ENCODE peak calls at places on chromosomes 1 and 21, in six cellular contexts. B, R, F, Q, W and U are unnamed samples.

GRCh38 chr1:9165396-9165795 is 36.5 kb upstream of the GPR157 start:
- DNase-seq in B (no peak), R (no peak), F (no peak), Q (no peak), W (no peak), U (no peak)

GRCh38 chr1:68301538-68301937 is 69.2 kb upstream of the WLS start:
- DNase-seq in B (no peak), R (peak), F (no peak), Q (no peak), W (no peak), U (no peak)

GRCh38 chr1:12040457-12041051 is 21.3 kb downstream of the MIIP start:
- DNase-seq in B (no peak), R (peak), F (peak), Q (peak), W (no peak), U (peak)

GRCh38 chr1:114310771-114311251 is 157.1 kb upstream of the SYT6 start:
- DNase-seq in B (no peak), R (peak), F (no peak), Q (no peak), W (no peak), U (no peak)

GRCh38 chr1:4527819-4528218 is 126.6 kb upstream of the AJAP1 start:
- DNase-seq in B (no peak), R (no peak), F (no peak), Q (no peak), W (no peak), U (no peak)

GRCh38 chr1:82273816-82274215 is 473.1 kb downstream of the ADGRL2 start:
- DNase-seq in B (no peak), R (no peak), F (no peak), Q (no peak), W (no peak), U (no peak)

GRCh38 chr21:34886554-34887385 is 162.3 kb downstream of the RUNX1 start:
- DNase-seq in B (peak), R (no peak), F (peak), Q (peak), W (no peak), U (no peak)

GRCh38 chr21:31088196-31088751 is 50.0 kb upstream of the KRTAP19-8 start:
- DNase-seq in B (peak), R (no peak), F (no peak), Q (peak), W (no peak), U (no peak)

GRCh38 chr1:92486251-92487077 is at the start of gene GFI1:
- DNase-seq in B (peak), R (no peak), F (peak), Q (no peak), W (no peak), U (no peak)

GRCh38 chr1:92877081-92877711 is 45.4 kb downstream of the RPL5 start:
- DNase-seq in B (no peak), R (no peak), F (peak), Q (no peak), W (no peak), U (peak)

GRCh38 chr1:167671727-167672511 is 41.9 kb downstream of the RCSD1 start:
- DNase-seq in B (no peak), R (no peak), F (no peak), Q (peak), W (no peak), U (no peak)

GRCh38 chr1:22229374-22229773 is 86.5 kb upstream of the WNT4 start:
- DNase-seq in B (peak), R (peak), F (no peak), Q (no peak), W (no peak), U (no peak)

GRCh38 chr1:30908446-30908885 is at the start of gene SDC3:
- DNase-seq in B (no peak), R (no peak), F (peak), Q (peak), W (no peak), U (no peak)

GRCh38 chr1:226785805-226786204 is 46.7 kb upstream of the ITPKB start:
- DNase-seq in B (no peak), R (no peak), F (no peak), Q (no peak), W (no peak), U (no peak)

GRCh38 chr1:111769517-111770146 is 13.9 kb downstream of the DDX20 start:
- DNase-seq in B (peak), R (peak), F (peak), Q (peak), W (peak), U (peak)

GRCh38 chr1:186899577-186899976 is 70.8 kb downstream of the PLA2G4A start:
- DNase-seq in B (no peak), R (no peak), F (no peak), Q (no peak), W (no peak), U (no peak)

GRCh38 chr1:183419399-183419798 is 1.2 kb upstream of the NMNAT2 start:
- DNase-seq in B (no peak), R (no peak), F (no peak), Q (no peak), W (no peak), U (no peak)

GRCh38 chr1:19411612-19412011 is 73.7 kb downstream of the CAPZB start:
- DNase-seq in B (no peak), R (no peak), F (no peak), Q (no peak), W (no peak), U (peak)

GRCh38 chr1:233721003-233721595 is 107.2 kb downstream of the KCNK1 start:
- DNase-seq in B (peak), R (no peak), F (no peak), Q (no peak), W (no peak), U (no peak)

GRCh38 chr1:109198745-109199144 is 15.0 kb upstream of the SARS1 start:
- DNase-seq in B (no peak), R (peak), F (no peak), Q (no peak), W (no peak), U (no peak)

DNA sequence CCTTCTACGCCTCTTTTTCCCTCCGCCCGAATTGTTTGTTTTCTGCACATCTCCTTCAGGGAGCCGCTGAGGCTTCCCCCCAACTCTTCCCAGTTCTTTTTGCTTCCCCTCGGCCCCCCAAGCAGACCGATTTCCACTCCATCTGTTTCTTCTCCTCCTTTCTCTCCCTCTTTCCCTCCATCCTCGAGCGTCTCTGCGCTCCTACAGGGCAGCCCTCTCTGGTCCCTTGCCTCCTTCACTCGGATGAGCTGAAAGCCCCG is 311 bp downstream of the LHX9 start:
- DNase-seq in B (no peak), R (no peak), F (no peak), Q (no peak), W (no peak), U (no peak)
- H2AFZ ChIP-seq in B (peak), R (peak), F (peak), Q (peak), W (no peak), U (no peak)

DNA sequence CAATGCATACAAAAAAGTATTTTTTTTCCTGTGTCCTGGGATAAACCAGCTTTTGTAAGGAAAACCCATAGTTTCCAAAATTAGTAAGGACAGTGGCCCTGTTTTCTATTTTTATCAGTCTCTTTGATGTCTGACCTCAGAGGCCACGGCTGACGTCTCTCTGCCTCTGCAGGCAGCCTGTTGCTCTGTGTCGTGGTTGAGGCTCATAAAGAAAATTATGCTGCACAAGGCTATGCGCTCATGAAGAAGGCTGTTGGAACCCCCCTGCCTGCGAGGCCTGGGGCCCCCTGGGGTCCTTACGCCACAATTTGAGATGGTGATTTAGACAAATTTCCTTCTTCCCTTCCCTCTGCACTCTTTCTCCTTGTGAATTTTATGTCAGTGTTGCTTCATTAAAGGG is 48.9 kb downstream of the AGPAT3 start:
- DNase-seq in B (no peak), R (peak), F (no peak), Q (peak), W (no peak), U (no peak)
- H3K4me2 ChIP-seq in B (no peak), R (peak), F (no peak), Q (peak), W (no peak), U (no peak)

GRCh38 chr21:38920631-38921398 is 115.1 kb downstream of the ETS2 start:
- DNase-seq in B (no peak), R (peak), F (no peak), Q (no peak), W (no peak), U (no peak)

GRCh38 chr21:38918629-38919346 is 113.1 kb downstream of the ETS2 start:
- DNase-seq in B (no peak), R (no peak), F (no peak), Q (no peak), W (no peak), U (no peak)

GRCh38 chr21:38922474-38922873 is 116.7 kb downstream of the ETS2 start:
- DNase-seq in B (no peak), R (no peak), F (no peak), Q (no peak), W (no peak), U (no peak)

GRCh38 chr21:38924954-38925353 is 119.2 kb downstream of the ETS2 start:
- DNase-seq in B (no peak), R (no peak), F (no peak), Q (no peak), W (no peak), U (no peak)

DNA sequence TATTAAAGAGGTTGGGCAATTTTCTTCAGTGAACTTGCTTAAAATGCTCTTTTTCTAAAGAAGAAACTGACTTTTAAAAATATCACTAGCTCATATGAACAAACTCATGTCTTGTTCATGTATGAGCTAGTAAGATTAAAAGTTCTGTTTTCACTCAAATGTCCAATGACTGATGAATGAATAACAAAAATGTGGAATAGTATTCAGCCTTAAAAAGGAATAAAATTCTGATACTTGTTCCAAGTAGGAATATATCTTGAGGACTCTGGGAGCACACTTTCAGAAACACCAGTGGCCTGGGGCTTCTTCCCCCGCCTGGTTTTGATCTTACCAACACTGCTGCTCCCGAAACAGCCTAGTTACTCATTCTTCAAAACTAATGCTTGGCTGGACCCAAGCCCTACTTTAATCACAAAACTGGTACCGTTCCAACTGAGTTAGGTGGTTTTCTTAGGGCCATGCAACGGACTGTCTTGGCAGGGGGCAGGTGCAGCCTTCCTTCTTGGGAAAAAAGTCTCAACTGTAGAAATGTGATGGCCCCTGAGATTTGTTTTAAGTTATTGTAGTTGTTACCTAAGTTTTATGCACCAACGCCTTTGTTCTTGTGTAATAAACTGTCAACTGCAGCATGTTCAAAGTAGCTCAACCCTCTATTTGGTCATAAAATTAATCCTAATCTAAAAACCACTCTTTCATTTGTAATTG is 115.9 kb downstream of the ETS2 start:
- DNase-seq in B (no peak), R (no peak), F (no peak), Q (no peak), W (no peak), U (no peak)
- H3K27ac ChIP-seq in B (no peak), R (no peak), F (no peak), Q (no peak), W (peak), U (no peak)

DNA sequence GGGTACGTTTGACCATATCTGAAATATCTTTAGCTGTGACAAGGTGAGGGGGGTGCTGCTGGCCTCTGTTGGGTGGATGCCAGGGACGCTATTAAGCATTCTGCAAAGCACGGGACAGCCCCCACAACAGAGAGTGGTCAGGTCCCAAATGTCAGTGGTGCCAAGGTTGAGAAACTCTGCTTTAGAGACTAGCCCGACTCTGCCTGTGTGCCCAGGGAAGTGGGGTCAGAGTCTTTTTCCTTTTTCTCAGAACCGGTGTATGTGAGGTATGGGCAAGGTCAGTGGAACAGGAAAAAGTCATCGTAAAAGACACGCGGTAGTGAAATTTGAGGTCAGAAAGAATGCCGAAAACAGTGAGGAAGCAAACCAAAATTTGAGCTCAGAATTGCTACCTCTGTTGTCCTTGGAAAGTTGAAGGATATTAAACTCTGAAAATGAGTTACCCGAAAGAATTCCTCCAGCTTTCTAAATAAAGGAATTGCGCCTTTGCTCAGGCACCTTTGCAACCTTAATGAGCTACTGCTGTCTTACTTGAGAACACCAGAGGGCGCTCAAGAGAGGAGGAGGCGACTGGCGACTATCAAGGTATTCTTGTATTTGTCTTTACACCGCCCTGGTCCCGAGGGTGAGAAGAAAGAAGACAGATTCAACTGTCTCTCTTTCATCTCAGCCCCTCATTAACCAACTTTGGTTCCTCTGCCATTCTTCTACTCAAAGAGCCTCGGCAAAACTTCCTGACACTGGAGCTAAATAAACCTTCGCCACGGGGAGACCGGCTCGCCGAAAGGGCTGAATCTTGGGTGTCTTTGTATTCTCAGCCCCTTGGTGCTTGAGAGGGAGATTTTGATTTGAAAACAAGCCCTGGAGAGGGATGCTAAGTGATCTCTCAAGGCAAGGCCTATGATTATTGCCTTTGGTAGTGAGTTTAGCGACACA is 85.4 kb upstream of the OLIG2 start:
- DNase-seq in B (peak), R (peak), F (peak), Q (peak), W (peak), U (peak)
- H2AFZ ChIP-seq in B (peak), R (no peak), F (no peak), Q (no peak), W (peak), U (no peak)

GRCh38 chr21:38777521-38777920 is 28.2 kb upstream of the ETS2 start:
- DNase-seq in B (no peak), R (no peak), F (no peak), Q (no peak), W (no peak), U (peak)
- H3K4me2 ChIP-seq in B (no peak), R (no peak), F (no peak), Q (no peak), W (no peak), U (no peak)

GRCh38 chr1:203475012-203475981 is at the start of gene PRELP:
- DNase-seq in B (peak), R (peak), F (peak), Q (no peak), W (no peak), U (no peak)
- H3K27ac ChIP-seq in B (no peak), R (no peak), F (peak), Q (no peak), W (no peak), U (no peak)

GRCh38 chr21:16424331-16424749 is 694.6 kb downstream of the USP25 start:
- DNase-seq in B (no peak), R (no peak), F (no peak), Q (no peak), W (no peak), U (no peak)
- H2AFZ ChIP-seq in B (no peak), R (no peak), F (no peak), Q (no peak), W (no peak), U (no peak)

GRCh38 chr1:160978510-160978927 is 23.9 kb upstream of the ITLN2 start:
- DNase-seq in B (no peak), R (no peak), F (no peak), Q (no peak), W (no peak), U (no peak)
- H3K4me2 ChIP-seq in B (no peak), R (no peak), F (no peak), Q (no peak), W (no peak), U (no peak)

GRCh38 chr1:58813361-58813760 is 29.5 kb upstream of the JUN start:
- DNase-seq in B (no peak), R (peak), F (no peak), Q (no peak), W (no peak), U (no peak)

GRCh38 chr1:58813801-58814200 is 30.0 kb upstream of the JUN start:
- DNase-seq in B (peak), R (no peak), F (no peak), Q (no peak), W (no peak), U (no peak)

GRCh38 chr1:58811303-58811702 is 27.5 kb upstream of the JUN start:
- DNase-seq in B (no peak), R (no peak), F (no peak), Q (no peak), W (no peak), U (no peak)

GRCh38 chr1:58812926-58813325 is 29.1 kb upstream of the JUN start:
- DNase-seq in B (no peak), R (no peak), F (no peak), Q (no peak), W (no peak), U (no peak)

DNA sequence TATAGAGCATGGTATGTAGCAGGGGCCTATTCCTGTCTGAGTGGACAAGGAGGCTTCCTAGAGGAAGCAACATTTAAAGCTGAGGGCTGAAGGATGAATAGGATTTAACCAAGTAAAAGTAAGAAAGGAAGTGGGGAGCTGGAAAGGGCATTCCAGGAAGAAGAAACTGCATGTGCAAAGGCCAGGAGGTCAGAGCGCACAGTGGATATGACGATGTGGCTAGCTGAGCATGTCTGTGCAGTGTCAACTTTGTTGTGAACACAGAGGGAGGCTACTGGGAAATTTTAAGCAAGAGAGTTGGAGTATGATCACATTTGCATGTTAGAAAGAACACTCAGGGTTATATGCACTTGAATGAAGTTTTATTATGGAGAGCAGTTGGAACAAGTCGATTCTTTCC is 28.6 kb upstream of the JUN start:
- DNase-seq in B (no peak), R (no peak), F (no peak), Q (peak), W (no peak), U (no peak)
- H3K27ac ChIP-seq in B (no peak), R (no peak), F (no peak), Q (no peak), W (no peak), U (no peak)